ENCODE peak calls at places on chromosomes 13 and 19, in eight cellular contexts. One of them, this sample, is unnamed.

GRCh38 chr13:69204620-69205019 is 903.0 kb upstream of the ATXN8OS start:
- DNase-seq in PC-3: no peak
- DNase-seq in MM.1S: no peak
- DNase-seq in fibroblast of lung: no peak
- DNase-seq in DND-41: no peak
- DNase-seq in mammary epithelial cell: no peak
- DNase-seq in keratinocyte: no peak
- DNase-seq in colonic mucosa: no peak
- DNase-seq in this sample: no peak

GRCh38 chr19:14031719-14032480 is at the start of gene IL27RA:
- DNase-seq in PC-3: peak
- DNase-seq in MM.1S: peak
- DNase-seq in fibroblast of lung: peak
- DNase-seq in DND-41: peak
- DNase-seq in mammary epithelial cell: peak
- DNase-seq in keratinocyte: no peak
- DNase-seq in colonic mucosa: peak
- DNase-seq in this sample: peak

GRCh38 chr13:87244256-87244870 is 426.8 kb upstream of the SLITRK5 start:
- DNase-seq in PC-3: no peak
- DNase-seq in MM.1S: no peak
- DNase-seq in fibroblast of lung: no peak
- DNase-seq in DND-41: no peak
- DNase-seq in mammary epithelial cell: no peak
- DNase-seq in keratinocyte: no peak
- DNase-seq in colonic mucosa: no peak
- DNase-seq in this sample: no peak

GRCh38 chr19:7870571-7871279 is 3.5 kb downstream of the PRR36 start:
- DNase-seq in PC-3: peak
- DNase-seq in MM.1S: peak
- DNase-seq in fibroblast of lung: peak
- DNase-seq in DND-41: peak
- DNase-seq in mammary epithelial cell: peak
- DNase-seq in keratinocyte: no peak
- DNase-seq in colonic mucosa: peak
- DNase-seq in this sample: peak

GRCh38 chr19:32339988-32340874 is 5.2 kb upstream of the ZNF507 start:
- DNase-seq in PC-3: peak
- DNase-seq in MM.1S: peak
- DNase-seq in fibroblast of lung: peak
- DNase-seq in DND-41: peak
- DNase-seq in mammary epithelial cell: no peak
- DNase-seq in keratinocyte: no peak
- DNase-seq in colonic mucosa: peak
- DNase-seq in this sample: peak

GRCh38 chr19:1956868-1957492 is 16.0 kb downstream of the CSNK1G2 start:
- DNase-seq in PC-3: no peak
- DNase-seq in MM.1S: no peak
- DNase-seq in fibroblast of lung: no peak
- DNase-seq in DND-41: no peak
- DNase-seq in mammary epithelial cell: no peak
- DNase-seq in keratinocyte: no peak
- DNase-seq in colonic mucosa: no peak
- DNase-seq in this sample: peak

GRCh38 chr19:11410682-11411081 is 8.4 kb downstream of the RGL3 start:
- DNase-seq in PC-3: peak
- DNase-seq in MM.1S: no peak
- DNase-seq in fibroblast of lung: no peak
- DNase-seq in DND-41: no peak
- DNase-seq in mammary epithelial cell: peak
- DNase-seq in keratinocyte: no peak
- DNase-seq in colonic mucosa: no peak
- DNase-seq in this sample: peak

GRCh38 chr13:57137631-57138030 is 3.1 kb upstream of the PRR20A start:
- DNase-seq in PC-3: no peak
- DNase-seq in MM.1S: no peak
- DNase-seq in fibroblast of lung: no peak
- DNase-seq in DND-41: no peak
- DNase-seq in mammary epithelial cell: no peak
- DNase-seq in keratinocyte: no peak
- DNase-seq in colonic mucosa: no peak
- DNase-seq in this sample: no peak

GRCh38 chr13:39875583-39875982 is 220.1 kb downstream of the COG6 start:
- DNase-seq in PC-3: peak
- DNase-seq in MM.1S: no peak
- DNase-seq in fibroblast of lung: no peak
- DNase-seq in DND-41: no peak
- DNase-seq in mammary epithelial cell: no peak
- DNase-seq in keratinocyte: no peak
- DNase-seq in colonic mucosa: no peak
- DNase-seq in this sample: no peak

GRCh38 chr13:40186041-40186440 is 480.4 kb downstream of the FOXO1 start:
- DNase-seq in PC-3: no peak
- DNase-seq in MM.1S: no peak
- DNase-seq in fibroblast of lung: no peak
- DNase-seq in DND-41: no peak
- DNase-seq in mammary epithelial cell: no peak
- DNase-seq in keratinocyte: no peak
- DNase-seq in colonic mucosa: no peak
- DNase-seq in this sample: no peak

GRCh38 chr13:40920826-40921225 is 98.3 kb downstream of the ELF1 start:
- DNase-seq in PC-3: peak
- DNase-seq in MM.1S: no peak
- DNase-seq in fibroblast of lung: peak
- DNase-seq in DND-41: no peak
- DNase-seq in mammary epithelial cell: peak
- DNase-seq in keratinocyte: no peak
- DNase-seq in colonic mucosa: no peak
- DNase-seq in this sample: no peak

GRCh38 chr19:19259741-19260140 is 13.4 kb downstream of the TM6SF2 start:
- DNase-seq in PC-3: peak
- DNase-seq in MM.1S: peak
- DNase-seq in fibroblast of lung: peak
- DNase-seq in DND-41: peak
- DNase-seq in mammary epithelial cell: peak
- DNase-seq in keratinocyte: no peak
- DNase-seq in colonic mucosa: no peak
- DNase-seq in this sample: no peak

GRCh38 chr19:19260842-19261241 is 12.3 kb downstream of the TM6SF2 start:
- DNase-seq in PC-3: no peak
- DNase-seq in MM.1S: no peak
- DNase-seq in fibroblast of lung: no peak
- DNase-seq in DND-41: no peak
- DNase-seq in mammary epithelial cell: no peak
- DNase-seq in keratinocyte: no peak
- DNase-seq in colonic mucosa: no peak
- DNase-seq in this sample: no peak

GRCh38 chr19:19258589-19259338 is 14.3 kb downstream of the TM6SF2 start:
- DNase-seq in PC-3: no peak
- DNase-seq in MM.1S: no peak
- DNase-seq in fibroblast of lung: no peak
- DNase-seq in DND-41: no peak
- DNase-seq in mammary epithelial cell: no peak
- DNase-seq in keratinocyte: no peak
- DNase-seq in colonic mucosa: no peak
- DNase-seq in this sample: no peak

GRCh38 chr19:19261350-19262189 is 11.5 kb downstream of the TM6SF2 start:
- DNase-seq in PC-3: no peak
- DNase-seq in MM.1S: no peak
- DNase-seq in fibroblast of lung: no peak
- DNase-seq in DND-41: no peak
- DNase-seq in mammary epithelial cell: no peak
- DNase-seq in keratinocyte: no peak
- DNase-seq in colonic mucosa: no peak
- DNase-seq in this sample: no peak

DNA sequence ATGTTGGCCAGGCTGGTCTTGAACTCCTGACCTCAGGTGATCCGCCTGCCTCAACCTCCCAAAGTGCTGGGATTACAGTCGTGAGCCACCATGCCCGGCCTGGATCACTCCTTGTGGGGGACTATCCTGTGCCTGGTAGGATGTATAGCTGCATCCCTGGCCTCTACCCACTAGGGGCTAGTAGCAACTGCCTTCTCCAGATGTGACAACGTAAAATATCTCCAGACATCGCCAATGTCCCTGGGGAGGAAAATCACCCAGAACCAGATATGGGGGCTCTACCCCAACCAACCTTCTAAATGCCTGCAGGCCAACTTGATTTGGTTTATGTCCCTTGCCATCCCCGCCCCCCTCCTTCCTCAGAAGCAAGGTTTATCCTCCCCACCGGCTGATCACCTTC is 12.7 kb downstream of the TM6SF2 start:
- DNase-seq in PC-3: no peak
- DNase-seq in MM.1S: no peak
- DNase-seq in fibroblast of lung: no peak
- DNase-seq in DND-41: no peak
- DNase-seq in mammary epithelial cell: no peak
- DNase-seq in keratinocyte: no peak
- DNase-seq in colonic mucosa: no peak
- DNase-seq in this sample: no peak
- H3K4me3 ChIP-seq in PC-3: no peak
- H3K4me3 ChIP-seq in MM.1S: no peak
- H3K4me3 ChIP-seq in fibroblast of lung: no peak
- H3K4me3 ChIP-seq in DND-41: no peak
- H3K4me3 ChIP-seq in mammary epithelial cell: no peak
- H3K4me3 ChIP-seq in keratinocyte: no peak
- H3K4me3 ChIP-seq in colonic mucosa: no peak
- H3K4me3 ChIP-seq in this sample: no peak

GRCh38 chr19:5290336-5291262 is 50.0 kb downstream of the PTPRS start:
- DNase-seq in PC-3: no peak
- DNase-seq in MM.1S: no peak
- DNase-seq in fibroblast of lung: no peak
- DNase-seq in DND-41: no peak
- DNase-seq in mammary epithelial cell: no peak
- DNase-seq in keratinocyte: no peak
- DNase-seq in colonic mucosa: no peak
- DNase-seq in this sample: no peak

GRCh38 chr19:5288347-5288739 is 52.3 kb downstream of the PTPRS start:
- DNase-seq in PC-3: no peak
- DNase-seq in MM.1S: no peak
- DNase-seq in fibroblast of lung: peak
- DNase-seq in DND-41: no peak
- DNase-seq in mammary epithelial cell: no peak
- DNase-seq in keratinocyte: no peak
- DNase-seq in colonic mucosa: no peak
- DNase-seq in this sample: no peak

GRCh38 chr19:5287066-5287465 is 53.5 kb downstream of the PTPRS start:
- DNase-seq in PC-3: peak
- DNase-seq in MM.1S: no peak
- DNase-seq in fibroblast of lung: no peak
- DNase-seq in DND-41: no peak
- DNase-seq in mammary epithelial cell: no peak
- DNase-seq in keratinocyte: no peak
- DNase-seq in colonic mucosa: no peak
- DNase-seq in this sample: no peak

GRCh38 chr19:5291588-5292193 is 48.9 kb downstream of the PTPRS start:
- DNase-seq in PC-3: no peak
- DNase-seq in MM.1S: no peak
- DNase-seq in fibroblast of lung: no peak
- DNase-seq in DND-41: no peak
- DNase-seq in mammary epithelial cell: no peak
- DNase-seq in keratinocyte: no peak
- DNase-seq in colonic mucosa: no peak
- DNase-seq in this sample: no peak

DNA sequence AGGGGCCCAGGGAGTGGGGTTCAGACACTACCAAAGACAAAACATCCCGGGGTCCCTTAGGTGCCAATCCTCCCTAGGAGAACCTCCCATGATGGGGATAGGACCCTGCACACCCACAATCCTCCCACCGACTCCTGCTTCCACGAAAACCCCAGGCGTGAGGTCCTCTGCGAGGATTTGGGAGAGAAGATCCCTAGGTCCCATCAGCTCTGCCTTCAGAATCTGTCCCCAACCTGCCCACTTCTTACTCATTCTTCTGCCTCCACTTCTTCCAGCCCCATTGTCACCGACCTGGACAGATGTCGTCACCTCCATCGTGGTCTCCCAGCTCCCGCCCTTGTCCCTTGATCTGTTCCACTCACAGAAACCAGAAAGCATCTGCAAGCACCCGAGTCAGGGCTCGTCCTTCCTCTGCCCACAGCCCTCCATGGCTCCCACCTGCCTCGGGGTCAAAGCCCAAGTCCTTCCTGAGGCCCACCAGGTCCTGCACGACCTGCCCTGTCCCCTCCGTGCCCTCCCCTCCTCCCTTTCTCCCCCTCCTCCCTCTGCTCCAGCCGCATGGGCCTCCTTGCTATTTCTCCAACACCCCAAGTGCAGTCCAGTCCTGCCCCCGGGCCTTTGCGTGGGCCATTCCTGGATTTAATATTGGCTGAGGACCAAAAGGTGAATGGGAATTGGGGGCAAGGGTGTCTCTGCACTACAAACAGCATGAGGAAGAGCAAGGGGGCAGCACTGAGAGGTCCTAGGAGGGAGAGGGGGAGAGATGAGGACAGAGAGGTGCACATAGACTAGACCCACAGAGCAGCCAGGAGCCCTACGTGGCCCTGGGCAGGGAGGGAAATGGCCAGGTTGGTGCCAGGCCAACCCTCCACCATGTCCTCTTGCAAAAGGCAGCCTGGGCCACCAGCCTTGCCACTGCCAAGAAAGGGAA is 51.3 kb downstream of the PTPRS start:
- DNase-seq in PC-3: no peak
- DNase-seq in MM.1S: no peak
- DNase-seq in fibroblast of lung: no peak
- DNase-seq in DND-41: no peak
- DNase-seq in mammary epithelial cell: no peak
- DNase-seq in keratinocyte: no peak
- DNase-seq in colonic mucosa: no peak
- DNase-seq in this sample: no peak
- TF ChIP-seq CTCF in PC-3: no peak
- TF ChIP-seq CTCF in MM.1S: no peak
- TF ChIP-seq CTCF in fibroblast of lung: no peak
- TF ChIP-seq CTCF in DND-41: no peak
- TF ChIP-seq CTCF in mammary epithelial cell: no peak
- TF ChIP-seq CTCF in keratinocyte: no peak
- TF ChIP-seq CTCF in colonic mucosa: no peak
- TF ChIP-seq CTCF in this sample: no peak

DNA sequence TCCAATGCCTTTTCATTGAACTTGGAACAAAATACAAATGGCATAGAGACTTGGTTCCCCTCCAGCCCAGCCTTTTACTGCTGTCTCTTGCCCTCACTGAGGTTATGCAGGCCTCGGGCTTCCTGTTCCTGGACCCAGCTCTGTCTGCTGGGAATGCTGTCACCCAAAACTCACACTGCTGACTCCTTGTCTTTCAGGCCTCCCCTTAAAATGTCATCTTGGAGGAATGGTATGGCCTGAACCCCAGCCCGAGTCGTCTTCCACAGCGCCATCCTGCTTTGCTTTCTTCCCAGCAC is 9.7 kb upstream of the ANKRD10 start:
- DNase-seq in PC-3: no peak
- DNase-seq in MM.1S: no peak
- DNase-seq in fibroblast of lung: no peak
- DNase-seq in DND-41: no peak
- DNase-seq in mammary epithelial cell: no peak
- DNase-seq in keratinocyte: no peak
- DNase-seq in colonic mucosa: no peak
- DNase-seq in this sample: no peak
- H3K9ac ChIP-seq in PC-3: no peak
- H3K9ac ChIP-seq in MM.1S: no peak
- H3K9ac ChIP-seq in fibroblast of lung: no peak
- H3K9ac ChIP-seq in DND-41: no peak
- H3K9ac ChIP-seq in mammary epithelial cell: no peak
- H3K9ac ChIP-seq in keratinocyte: no peak
- H3K9ac ChIP-seq in colonic mucosa: no peak
- H3K9ac ChIP-seq in this sample: no peak

GRCh38 chr19:55516878-55517620 is 19.9 kb downstream of the SBK2 start:
- DNase-seq in PC-3: peak
- DNase-seq in MM.1S: peak
- DNase-seq in fibroblast of lung: peak
- DNase-seq in DND-41: peak
- DNase-seq in mammary epithelial cell: peak
- DNase-seq in keratinocyte: peak
- DNase-seq in colonic mucosa: peak
- DNase-seq in this sample: peak
- H3K4me3 ChIP-seq in PC-3: peak
- H3K4me3 ChIP-seq in MM.1S: peak
- H3K4me3 ChIP-seq in fibroblast of lung: no peak
- H3K4me3 ChIP-seq in DND-41: peak
- H3K4me3 ChIP-seq in mammary epithelial cell: peak
- H3K4me3 ChIP-seq in keratinocyte: peak
- H3K4me3 ChIP-seq in colonic mucosa: peak
- H3K4me3 ChIP-seq in this sample: no peak